ENCODE peak calls at places on chromosomes 13 and 19, in four cellular contexts. H, T, Q and V are unnamed samples.
A peak's percentile ranks its signal among the peaks of the same experiment; 100 is the strongest.

GRCh38 chr19:49147923-49148682 is 7.1 kb downstream of the HRC start:
- DNase-seq in H (peak; percentile 53), T (no peak), Q (no peak), V (no peak)

GRCh38 chr19:51572415-51572814 is 1.3 kb downstream of the ZNF175 start:
- DNase-seq in H (peak; percentile 24), T (no peak), Q (no peak), V (no peak)

GRCh38 chr13:110457361-110457760 is 104.2 kb downstream of the RAB20 start:
- DNase-seq in H (no peak), T (no peak), Q (no peak), V (no peak)

GRCh38 chr13:43307921-43308433 is 284.6 kb downstream of the DNAJC15 start:
- DNase-seq in H (no peak), T (peak; percentile 86), Q (no peak), V (no peak)

GRCh38 chr13:72536668-72537399 is 190.6 kb downstream of the MZT1 start:
- DNase-seq in H (no peak), T (peak; percentile 21), Q (no peak), V (no peak)

GRCh38 chr19:11378319-11379189 is 4.1 kb downstream of the SWSAP1 start:
- DNase-seq in H (peak; percentile 47), T (peak; percentile 48), Q (peak; percentile 77), V (no peak)

GRCh38 chr19:57850553-57851017 is 926 bp downstream of the ZNF587 start:
- DNase-seq in H (peak; percentile 47), T (peak; percentile 29), Q (peak; percentile 36), V (no peak)

GRCh38 chr13:97986841-97987240 is 33.4 kb downstream of the IPO5 start:
- DNase-seq in H (no peak), T (no peak), Q (no peak), V (no peak)

GRCh38 chr13:93477238-93477637 is 250.6 kb downstream of the GPC6 start:
- DNase-seq in H (no peak), T (no peak), Q (no peak), V (no peak)

GRCh38 chr13:52760078-52760477 is 20.5 kb upstream of the CNMD start:
- DNase-seq in H (no peak), T (no peak), Q (no peak), V (no peak)

GRCh38 chr19:48283908-48284307 is 14.0 kb downstream of the ZNF114 start:
- DNase-seq in H (no peak), T (no peak), Q (no peak), V (no peak)

GRCh38 chr13:102825400-102825799 is 20.4 kb upstream of the ERCC5 start:
- DNase-seq in H (no peak), T (no peak), Q (no peak), V (no peak)

GRCh38 chr19:37950471-37951175 is 43.6 kb downstream of the SIPA1L3 start:
- DNase-seq in H (no peak), T (no peak), Q (no peak), V (no peak)

GRCh38 chr13:40993987-40994386 is 25.1 kb downstream of the ELF1 start:
- DNase-seq in H (no peak), T (no peak), Q (no peak), V (no peak)

GRCh38 chr13:101576977-101577376 is 124.5 kb downstream of the ITGBL1 start:
- DNase-seq in H (no peak), T (peak; percentile 69), Q (no peak), V (no peak)

GRCh38 chr13:93767917-93768422 is 541.4 kb downstream of the GPC6 start:
- DNase-seq in H (no peak), T (peak; percentile 74), Q (no peak), V (no peak)

GRCh38 chr19:55289117-55289796 is 5.5 kb downstream of the BRSK1 start:
- DNase-seq in H (no peak), T (no peak), Q (no peak), V (peak; percentile 27)

GRCh38 chr19:10533656-10534386 is 9.9 kb upstream of the ATG4D start:
- DNase-seq in H (no peak), T (no peak), Q (no peak), V (no peak)

GRCh38 chr13:36998624-36999041 is 507 bp downstream of the ALG5 start:
- DNase-seq in H (peak; percentile 17), T (no peak), Q (peak; percentile 24), V (peak; percentile 22)

GRCh38 chr19:10036601-10037071 is 23.4 kb downstream of the RDH8 start:
- DNase-seq in H (no peak), T (peak; percentile 73), Q (no peak), V (no peak)

GRCh38 chr13:110274687-110275086 is 32.3 kb downstream of the COL4A1 start:
- DNase-seq in H (no peak), T (no peak), Q (no peak), V (no peak)

GRCh38 chr13:27601771-27602170 is 18.6 kb downstream of the LNX2 start:
- DNase-seq in H (no peak), T (no peak), Q (no peak), V (no peak)

GRCh38 chr13:47291116-47291656 is 394.3 kb upstream of the HTR2A start:
- DNase-seq in H (no peak), T (no peak), Q (no peak), V (no peak)

GRCh38 chr13:47287291-47287751 is 390.5 kb upstream of the HTR2A start:
- DNase-seq in H (no peak), T (no peak), Q (no peak), V (no peak)

GRCh38 chr13:47288546-47288945 is 391.7 kb upstream of the HTR2A start:
- DNase-seq in H (no peak), T (no peak), Q (no peak), V (no peak)

GRCh38 chr13:47294691-47295090 is 397.8 kb upstream of the HTR2A start:
- DNase-seq in H (no peak), T (no peak), Q (no peak), V (no peak)

GRCh38 chr13:47289578-47289977 is 392.7 kb upstream of the HTR2A start:
- DNase-seq in H (no peak), T (peak; percentile 4), Q (no peak), V (no peak)
- TF ChIP-seq ELF4 in H (no peak), T (no peak), Q (no peak), V (no peak)

GRCh38 chr19:18741124-18741493 is 50.0 kb downstream of the COMP start:
- DNase-seq in H (no peak), T (no peak), Q (no peak), V (no peak)

GRCh38 chr19:18742324-18742723 is 48.8 kb downstream of the COMP start:
- DNase-seq in H (no peak), T (no peak), Q (no peak), V (no peak)

GRCh38 chr19:18743281-18743825 is 47.8 kb downstream of the COMP start:
- DNase-seq in H (peak; percentile 88), T (no peak), Q (no peak), V (peak; percentile 37)

GRCh38 chr19:18742838-18743237 is 48.3 kb downstream of the COMP start:
- DNase-seq in H (peak; percentile 49), T (no peak), Q (no peak), V (no peak)

GRCh38 chr19:18741566-18742121 is 49.5 kb downstream of the COMP start:
- DNase-seq in H (no peak), T (peak; percentile 57), Q (no peak), V (no peak)
- TF ChIP-seq ELF4 in H (no peak), T (no peak), Q (no peak), V (no peak)

DNA sequence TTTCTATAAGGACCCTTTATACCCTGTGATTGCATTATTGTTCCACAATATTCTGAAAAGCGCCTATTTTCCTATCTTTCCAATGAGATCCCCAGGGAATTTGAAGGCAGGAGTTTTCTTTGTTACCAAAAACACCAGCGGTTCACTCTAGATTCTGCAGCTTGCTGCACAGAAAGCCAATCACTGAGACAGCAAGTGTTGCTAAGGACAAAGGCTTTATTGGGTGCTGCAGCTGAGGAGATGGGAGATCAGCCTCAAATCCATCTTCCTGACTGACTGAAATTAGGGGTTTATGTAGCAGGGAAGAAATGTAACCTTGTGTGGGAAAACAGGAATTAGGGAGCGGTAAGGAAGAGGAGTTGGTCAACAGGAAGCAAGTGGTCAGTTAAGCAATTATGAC is 42.6 kb upstream of the MYO16 start:
- DNase-seq in H (no peak), T (no peak), Q (no peak), V (no peak)
- TF ChIP-seq ELF4 in H (no peak), T (no peak), Q (no peak), V (no peak)

GRCh38 chr13:113052206-113052605 is 53.4 kb upstream of the F7 start:
- DNase-seq in H (no peak), T (no peak), Q (no peak), V (no peak)

GRCh38 chr13:113053801-113054604 is 51.6 kb upstream of the F7 start:
- DNase-seq in H (no peak), T (no peak), Q (no peak), V (no peak)

GRCh38 chr13:113051641-113052040 is 54.0 kb upstream of the F7 start:
- DNase-seq in H (no peak), T (no peak), Q (no peak), V (no peak)

GRCh38 chr13:113052971-113053370 is 52.6 kb upstream of the F7 start:
- DNase-seq in H (no peak), T (no peak), Q (no peak), V (no peak)

DNA sequence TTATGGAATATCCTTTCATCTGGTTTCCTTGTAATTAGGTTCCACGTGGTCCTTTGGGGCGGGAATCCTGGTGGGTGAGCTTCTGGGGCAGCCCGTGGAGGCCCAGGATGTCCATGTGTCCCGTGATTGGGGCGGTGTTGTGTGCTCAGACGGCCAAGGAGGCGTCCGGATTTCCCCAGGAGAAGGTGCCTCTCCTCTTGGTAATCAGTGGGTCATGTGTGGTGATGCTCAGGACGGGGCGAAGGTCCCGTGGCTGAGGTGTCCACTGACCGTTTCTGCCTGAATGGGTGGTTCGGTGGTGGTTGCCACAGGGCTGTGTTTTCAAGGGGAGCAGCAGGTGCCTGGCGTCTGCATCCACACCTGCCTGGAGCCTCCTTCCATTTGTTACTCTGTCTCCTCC is 52.2 kb upstream of the F7 start:
- DNase-seq in H (no peak), T (no peak), Q (no peak), V (no peak)
- TF ChIP-seq ELF4 in H (no peak), T (no peak), Q (no peak), V (no peak)

GRCh38 chr13:95924389-95924994 is 128.7 kb downstream of the UGGT2 start:
- DNase-seq in H (no peak), T (peak; percentile 41), Q (no peak), V (peak; percentile 5)
- TF ChIP-seq ELF4 in H (no peak), T (no peak), Q (no peak), V (no peak)